ENCODE peak calls at places on chromosomes 13 and 19, in seven cellular contexts. One of them, this sample, is unnamed.

GRCh38 chr13:44921931-44922758 is 67.1 kb downstream of the NUFIP1 start:
- DNase-seq in IMR-90: peak
- DNase-seq in Karpas-422: no peak
- DNase-seq in GM23248: peak
- DNase-seq in heart left ventricle: peak
- DNase-seq in fibroblast of lung: peak
- DNase-seq in K562: no peak
- DNase-seq in this sample: no peak

GRCh38 chr13:66492479-66492878 is 737.7 kb downstream of the PCDH9 start:
- DNase-seq in heart left ventricle: no peak
- DNase-seq in K562: no peak
- DNase-seq in IMR-90: no peak
- DNase-seq in Karpas-422: peak
- DNase-seq in GM23248: no peak
- DNase-seq in fibroblast of lung: peak
- DNase-seq in this sample: no peak

GRCh38 chr19:2051771-2052704 is 994 bp upstream of the MKNK2 start:
- DNase-seq in K562: no peak
- DNase-seq in fibroblast of lung: no peak
- DNase-seq in heart left ventricle: no peak
- DNase-seq in GM23248: no peak
- DNase-seq in IMR-90: no peak
- DNase-seq in Karpas-422: peak
- DNase-seq in this sample: no peak

GRCh38 chr19:15439078-15439799 is 10.5 kb downstream of the WIZ start:
- DNase-seq in Karpas-422: no peak
- DNase-seq in K562: no peak
- DNase-seq in GM23248: no peak
- DNase-seq in fibroblast of lung: no peak
- DNase-seq in heart left ventricle: no peak
- DNase-seq in IMR-90: no peak
- DNase-seq in this sample: no peak

GRCh38 chr19:52667972-52668371 is 29.8 kb upstream of the ZNF83 start:
- DNase-seq in IMR-90: no peak
- DNase-seq in GM23248: no peak
- DNase-seq in fibroblast of lung: no peak
- DNase-seq in heart left ventricle: no peak
- DNase-seq in K562: no peak
- DNase-seq in Karpas-422: no peak
- DNase-seq in this sample: no peak

GRCh38 chr19:14369399-14370168 is 11.7 kb upstream of the ADGRE5 start:
- DNase-seq in fibroblast of lung: peak
- DNase-seq in heart left ventricle: peak
- DNase-seq in GM23248: peak
- DNase-seq in K562: no peak
- DNase-seq in IMR-90: peak
- DNase-seq in Karpas-422: no peak
- DNase-seq in this sample: peak

GRCh38 chr19:40592170-40592569 is 9.0 kb upstream of the LTBP4 start:
- DNase-seq in K562: no peak
- DNase-seq in GM23248: peak
- DNase-seq in Karpas-422: peak
- DNase-seq in fibroblast of lung: peak
- DNase-seq in heart left ventricle: no peak
- DNase-seq in IMR-90: peak
- DNase-seq in this sample: peak

GRCh38 chr19:11578342-11579142 is 1.1 kb upstream of the ACP5 start:
- DNase-seq in fibroblast of lung: no peak
- DNase-seq in IMR-90: no peak
- DNase-seq in GM23248: no peak
- DNase-seq in heart left ventricle: peak
- DNase-seq in K562: peak
- DNase-seq in Karpas-422: peak
- DNase-seq in this sample: peak

GRCh38 chr13:79898202-79898826 is 417.4 kb downstream of the NDFIP2 start:
- DNase-seq in fibroblast of lung: no peak
- DNase-seq in Karpas-422: no peak
- DNase-seq in K562: no peak
- DNase-seq in heart left ventricle: no peak
- DNase-seq in IMR-90: no peak
- DNase-seq in GM23248: no peak
- DNase-seq in this sample: no peak

GRCh38 chr13:21413013-21413412 is 46.1 kb downstream of the ZDHHC20 start:
- DNase-seq in GM23248: peak
- DNase-seq in Karpas-422: peak
- DNase-seq in IMR-90: peak
- DNase-seq in heart left ventricle: no peak
- DNase-seq in fibroblast of lung: peak
- DNase-seq in K562: no peak
- DNase-seq in this sample: no peak

GRCh38 chr13:108957369-108958012 is 328.1 kb downstream of the MYO16 start:
- DNase-seq in fibroblast of lung: peak
- DNase-seq in Karpas-422: no peak
- DNase-seq in K562: no peak
- DNase-seq in GM23248: peak
- DNase-seq in IMR-90: peak
- DNase-seq in heart left ventricle: no peak
- DNase-seq in this sample: no peak

GRCh38 chr13:113874177-113874576 is 10.3 kb upstream of the GAS6 start:
- DNase-seq in K562: no peak
- DNase-seq in fibroblast of lung: no peak
- DNase-seq in IMR-90: no peak
- DNase-seq in heart left ventricle: no peak
- DNase-seq in Karpas-422: no peak
- DNase-seq in GM23248: no peak
- DNase-seq in this sample: no peak

GRCh38 chr13:44271031-44271433 is 102.6 kb upstream of the SERP2 start:
- DNase-seq in GM23248: peak
- DNase-seq in IMR-90: peak
- DNase-seq in fibroblast of lung: peak
- DNase-seq in heart left ventricle: no peak
- DNase-seq in K562: no peak
- DNase-seq in Karpas-422: no peak
- DNase-seq in this sample: no peak

GRCh38 chr13:102591988-102592781 is 4.6 kb upstream of the TPP2 start:
- DNase-seq in K562: no peak
- DNase-seq in GM23248: peak
- DNase-seq in fibroblast of lung: peak
- DNase-seq in IMR-90: peak
- DNase-seq in heart left ventricle: peak
- DNase-seq in Karpas-422: peak
- DNase-seq in this sample: peak

GRCh38 chr19:4811328-4812131 is 20.0 kb downstream of the TICAM1 start:
- DNase-seq in heart left ventricle: peak
- DNase-seq in K562: peak
- DNase-seq in GM23248: peak
- DNase-seq in IMR-90: peak
- DNase-seq in Karpas-422: peak
- DNase-seq in fibroblast of lung: peak
- DNase-seq in this sample: peak

GRCh38 chr13:101218484-101218883 is 197.8 kb downstream of the NALCN start:
- DNase-seq in GM23248: peak
- DNase-seq in K562: no peak
- DNase-seq in heart left ventricle: no peak
- DNase-seq in IMR-90: peak
- DNase-seq in Karpas-422: no peak
- DNase-seq in fibroblast of lung: no peak
- DNase-seq in this sample: no peak

GRCh38 chr19:5271145-5271544 is 69.5 kb downstream of the PTPRS start:
- DNase-seq in IMR-90: no peak
- DNase-seq in fibroblast of lung: no peak
- DNase-seq in heart left ventricle: no peak
- DNase-seq in Karpas-422: peak
- DNase-seq in K562: no peak
- DNase-seq in GM23248: peak
- DNase-seq in this sample: peak

GRCh38 chr19:18832331-18833140 is 777 bp downstream of the UPF1 start:
- DNase-seq in fibroblast of lung: no peak
- DNase-seq in Karpas-422: peak
- DNase-seq in K562: peak
- DNase-seq in GM23248: peak
- DNase-seq in heart left ventricle: peak
- DNase-seq in IMR-90: no peak
- DNase-seq in this sample: peak

GRCh38 chr19:13214036-13214730 is 64.0 kb downstream of the IER2 start:
- DNase-seq in IMR-90: no peak
- DNase-seq in K562: no peak
- DNase-seq in heart left ventricle: no peak
- DNase-seq in fibroblast of lung: no peak
- DNase-seq in Karpas-422: no peak
- DNase-seq in GM23248: no peak
- DNase-seq in this sample: no peak

GRCh38 chr19:6458695-6459355 is 767 bp downstream of the SLC25A23 start:
- DNase-seq in heart left ventricle: no peak
- DNase-seq in IMR-90: no peak
- DNase-seq in fibroblast of lung: no peak
- DNase-seq in K562: no peak
- DNase-seq in Karpas-422: peak
- DNase-seq in GM23248: peak
- DNase-seq in this sample: no peak

GRCh38 chr13:79936368-79937136 is 404.4 kb downstream of the SPRY2 start:
- DNase-seq in GM23248: peak
- DNase-seq in IMR-90: peak
- DNase-seq in K562: no peak
- DNase-seq in heart left ventricle: peak
- DNase-seq in Karpas-422: no peak
- DNase-seq in fibroblast of lung: peak
- DNase-seq in this sample: no peak

GRCh38 chr19:39360599-39360998 is 18.4 kb downstream of the SAMD4B start:
- DNase-seq in Karpas-422: no peak
- DNase-seq in IMR-90: no peak
- DNase-seq in fibroblast of lung: no peak
- DNase-seq in K562: no peak
- DNase-seq in GM23248: no peak
- DNase-seq in heart left ventricle: no peak
- DNase-seq in this sample: no peak

GRCh38 chr19:27776524-27776923 is 1436.4 kb downstream of the UQCRFS1 start:
- DNase-seq in Karpas-422: no peak
- DNase-seq in fibroblast of lung: no peak
- DNase-seq in GM23248: no peak
- DNase-seq in IMR-90: no peak
- DNase-seq in heart left ventricle: no peak
- DNase-seq in K562: peak
- DNase-seq in this sample: no peak

GRCh38 chr19:8020681-8021080 is 15.2 kb upstream of the ELAVL1 start:
- DNase-seq in Karpas-422: no peak
- DNase-seq in IMR-90: no peak
- DNase-seq in K562: no peak
- DNase-seq in heart left ventricle: no peak
- DNase-seq in GM23248: no peak
- DNase-seq in fibroblast of lung: no peak
- DNase-seq in this sample: no peak

DNA sequence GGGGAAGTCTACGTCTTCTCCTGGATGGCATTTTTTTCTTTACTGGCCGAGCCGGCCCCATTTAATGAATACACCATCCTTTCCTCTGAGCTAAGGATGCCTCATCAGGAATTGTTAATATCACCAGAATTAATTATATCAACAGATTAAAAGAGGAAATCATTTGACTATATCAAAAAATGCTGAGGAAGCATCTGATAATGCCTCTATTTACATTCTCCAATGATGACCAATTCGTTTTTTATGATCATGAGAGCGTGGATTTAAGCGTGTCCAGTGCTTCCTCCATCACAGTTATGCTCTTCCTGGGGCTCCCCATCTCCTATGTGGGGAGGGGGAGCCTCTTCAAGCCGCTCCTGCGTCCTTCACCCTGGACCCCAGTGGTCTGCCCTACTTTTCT is 58.7 kb downstream of the TUBGCP3 start:
- DNase-seq in fibroblast of lung: no peak
- DNase-seq in IMR-90: no peak
- DNase-seq in GM23248: no peak
- DNase-seq in K562: no peak
- DNase-seq in Karpas-422: no peak
- DNase-seq in heart left ventricle: no peak
- DNase-seq in this sample: no peak
- H3K4me3 ChIP-seq in fibroblast of lung: no peak
- H3K4me3 ChIP-seq in IMR-90: no peak
- H3K4me3 ChIP-seq in GM23248: no peak
- H3K4me3 ChIP-seq in K562: no peak
- H3K4me3 ChIP-seq in Karpas-422: no peak
- H3K4me3 ChIP-seq in heart left ventricle: no peak
- H3K4me3 ChIP-seq in this sample: no peak

GRCh38 chr19:35856001-35856400 is 710 bp upstream of the KIRREL2 start:
- DNase-seq in IMR-90: no peak
- DNase-seq in K562: peak
- DNase-seq in Karpas-422: no peak
- DNase-seq in heart left ventricle: no peak
- DNase-seq in fibroblast of lung: no peak
- DNase-seq in GM23248: no peak
- DNase-seq in this sample: no peak
- H3K4me3 ChIP-seq in IMR-90: no peak
- H3K4me3 ChIP-seq in K562: no peak
- H3K4me3 ChIP-seq in Karpas-422: no peak
- H3K4me3 ChIP-seq in heart left ventricle: no peak
- H3K4me3 ChIP-seq in fibroblast of lung: no peak
- H3K4me3 ChIP-seq in GM23248: no peak
- H3K4me3 ChIP-seq in this sample: no peak

GRCh38 chr13:40389081-40389641 is 277.3 kb downstream of the FOXO1 start:
- DNase-seq in Karpas-422: peak
- DNase-seq in IMR-90: no peak
- DNase-seq in fibroblast of lung: no peak
- DNase-seq in GM23248: no peak
- DNase-seq in K562: no peak
- DNase-seq in heart left ventricle: no peak
- DNase-seq in this sample: peak
- H3K4me3 ChIP-seq in Karpas-422: peak
- H3K4me3 ChIP-seq in IMR-90: no peak
- H3K4me3 ChIP-seq in fibroblast of lung: no peak
- H3K4me3 ChIP-seq in GM23248: no peak
- H3K4me3 ChIP-seq in K562: no peak
- H3K4me3 ChIP-seq in heart left ventricle: no peak
- H3K4me3 ChIP-seq in this sample: peak

DNA sequence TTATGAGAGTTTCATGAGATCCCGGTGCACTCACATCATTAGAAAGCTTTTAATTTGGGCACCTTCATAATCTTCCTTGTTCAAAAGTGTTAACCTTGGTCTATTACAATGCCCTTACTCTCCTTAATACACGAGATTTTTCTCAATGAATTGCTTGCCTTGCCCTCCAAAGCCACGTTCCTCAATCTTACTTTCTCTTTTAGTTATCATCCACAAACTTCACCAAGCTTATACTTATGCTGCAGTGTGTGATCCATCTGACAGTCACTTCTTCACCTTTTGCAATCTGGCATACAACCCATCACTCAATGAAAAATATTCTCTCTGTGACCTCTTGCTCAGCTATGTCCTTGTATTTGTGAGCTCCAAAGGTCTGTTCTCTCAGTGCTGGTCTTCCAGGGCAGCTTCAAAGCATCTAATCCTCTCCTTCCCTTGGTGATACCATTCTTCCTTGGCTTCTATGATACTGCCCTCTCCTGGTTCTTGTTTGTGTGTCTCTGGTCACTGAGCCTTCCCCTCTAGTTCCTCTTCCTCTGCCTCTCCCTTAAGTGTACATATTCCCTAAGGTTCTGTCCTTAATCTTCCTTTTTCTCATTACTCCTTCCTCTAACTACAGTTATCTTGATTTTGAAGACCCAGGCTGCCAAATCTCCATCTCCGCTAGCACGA is 202.2 kb upstream of the STARD13 start:
- DNase-seq in heart left ventricle: no peak
- DNase-seq in IMR-90: peak
- DNase-seq in fibroblast of lung: no peak
- DNase-seq in K562: no peak
- DNase-seq in Karpas-422: peak
- DNase-seq in GM23248: peak
- DNase-seq in this sample: peak
- H3K4me3 ChIP-seq in heart left ventricle: peak
- H3K4me3 ChIP-seq in IMR-90: peak
- H3K4me3 ChIP-seq in fibroblast of lung: peak
- H3K4me3 ChIP-seq in K562: no peak
- H3K4me3 ChIP-seq in Karpas-422: no peak
- H3K4me3 ChIP-seq in GM23248: peak
- H3K4me3 ChIP-seq in this sample: no peak